ENCODE peak calls at places on chromosome X, in eight cellular contexts. R is H1; O is stimulated activated naive B cell treated with anti-CD40 and anti-IgM and Interleukin-4, amounts not matched to agents 10 μg/mL and 1 μg/mL and 100 μg/mL, for 72 hours; X is tibial artery; J is NCI-H2081; E is EL; A is left colon; W is heart right ventricle. D is an unnamed sample.

GRCh38 chrX:103254171-103254824 is 657 bp downstream of the TCEAL8 start:
- DNase-seq in R (peak), O (peak), X (peak), J (peak), E (peak), A (peak), W (peak), D (peak)

GRCh38 chrX:18119856-18120255 is 100.8 kb downstream of the BEND2 start:
- DNase-seq in R (no peak), O (no peak), X (no peak), J (peak), E (no peak), A (no peak), W (no peak), D (no peak)

GRCh38 chrX:107673933-107674479 is 45.7 kb downstream of the PRPS1 start:
- DNase-seq in R (no peak), O (peak), X (peak), J (no peak), E (no peak), A (peak), W (peak), D (peak)

GRCh38 chrX:103658681-103659433 is 27.6 kb downstream of the MORF4L2 start:
- DNase-seq in R (no peak), O (no peak), X (no peak), J (no peak), E (no peak), A (no peak), W (no peak), D (no peak)

GRCh38 chrX:118862086-118862485 is 38.5 kb downstream of the ZCCHC12 start:
- DNase-seq in R (no peak), O (no peak), X (no peak), J (no peak), E (no peak), A (no peak), W (no peak), D (no peak)

GRCh38 chrX:153825042-153825441 is 5.3 kb downstream of the PDZD4 start:
- DNase-seq in R (no peak), O (no peak), X (no peak), J (no peak), E (no peak), A (no peak), W (no peak), D (no peak)

GRCh38 chrX:23333842-23334535 is 660 bp upstream of the PTCHD1 start:
- DNase-seq in R (peak), O (no peak), X (no peak), J (no peak), E (no peak), A (no peak), W (no peak), D (peak)

GRCh38 chrX:137031517-137032377 is 2.0 kb downstream of the GPR101 start:
- DNase-seq in R (peak), O (peak), X (no peak), J (no peak), E (peak), A (no peak), W (no peak), D (peak)

GRCh38 chrX:12304261-12304660 is 166.0 kb downstream of the FRMPD4 start:
- DNase-seq in R (no peak), O (no peak), X (no peak), J (no peak), E (peak), A (no peak), W (no peak), D (no peak)

GRCh38 chrX:127884921-127885320 is 167.3 kb downstream of the ACTRT1 start:
- DNase-seq in R (no peak), O (no peak), X (no peak), J (no peak), E (no peak), A (no peak), W (no peak), D (no peak)

GRCh38 chrX:154730271-154730883 is 20.5 kb downstream of the GAB3 start:
- DNase-seq in R (no peak), O (no peak), X (no peak), J (no peak), E (peak), A (no peak), W (peak), D (no peak)

GRCh38 chrX:13652256-13653021 is 502 bp upstream of the TCEANC start:
- DNase-seq in R (no peak), O (no peak), X (no peak), J (no peak), E (peak), A (no peak), W (no peak), D (peak)

GRCh38 chrX:19576742-19577141 is 61.4 kb upstream of the MAP3K15 start:
- DNase-seq in R (no peak), O (no peak), X (no peak), J (no peak), E (no peak), A (no peak), W (no peak), D (no peak)

GRCh38 chrX:6226053-6226645 is 2.5 kb downstream of the NLGN4X start:
- DNase-seq in R (peak), O (no peak), X (no peak), J (no peak), E (no peak), A (no peak), W (no peak), D (peak)

D was measured in epithelial cell of esophagus.